ENCODE peak calls at places on chromosomes 5 and 9, in four cellular contexts. O is stimulated activated CD4-positive, alpha-beta T cell treated with anti-CD3 and anti-CD28 coated beads, Interleukin-15, amount 100 ng/mL, for 1 hour; V is fibroblast of lung; E is foreskin fibroblast. S is an unnamed sample.
A peak's percentile ranks its signal among the peaks of the same experiment; 100 is the strongest.

GRCh38 chr9:34513567-34514214 is 9.1 kb downstream of the ENHO start:
- DNase-seq in V (no peak), O (no peak), E (no peak), S (no peak)

GRCh38 chr5:74179183-74179582 is 461.3 kb downstream of the ENC1 start:
- DNase-seq in O (no peak), V (peak; percentile 92), E (peak; percentile 88), S (no peak)

GRCh38 chr9:76634356-76635054 is 129.7 kb upstream of the PCA3 start:
- DNase-seq in O (no peak), E (peak; percentile 68), V (peak; percentile 79), S (peak; percentile 63)

GRCh38 chr5:156824800-156825199 is 25.3 kb upstream of the PPP1R2B start:
- DNase-seq in O (no peak), V (peak; percentile 53), E (peak; percentile 31), S (no peak)

GRCh38 chr5:140634103-140634502 is 1.1 kb upstream of the CD14 start:
- DNase-seq in O (no peak), V (no peak), E (no peak), S (no peak)

GRCh38 chr9:100575765-100576368 is 2.0 kb upstream of the CAVIN4 start:
- DNase-seq in E (peak; percentile 78), O (no peak), V (peak; percentile 52), S (no peak)

GRCh38 chr5:19859020-19859419 is 129.0 kb downstream of the CDH18 start:
- DNase-seq in O (no peak), V (no peak), E (no peak), S (no peak)

GRCh38 chr5:159441441-159441840 is 111.2 kb upstream of the IL12B start:
- DNase-seq in O (no peak), V (no peak), E (no peak), S (peak; percentile 33)

GRCh38 chr9:130263601-130264413 is 1.8 kb upstream of the HMCN2 start:
- DNase-seq in E (peak; percentile 17), V (no peak), O (no peak), S (no peak)

GRCh38 chr9:14219865-14220655 is 93.9 kb downstream of the NFIB start:
- DNase-seq in O (no peak), E (no peak), V (no peak), S (no peak)

GRCh38 chr5:65832603-65833228 is 93.7 kb upstream of the ERBIN start:
- DNase-seq in E (no peak), O (no peak), V (no peak), S (no peak)

GRCh38 chr9:133772581-133772980 is 34.4 kb upstream of the SARDH start:
- DNase-seq in O (no peak), E (no peak), V (no peak), S (no peak)

GRCh38 chr9:130498298-130498917 is 53.6 kb downstream of the ASS1 start:
- DNase-seq in O (no peak), V (no peak), E (peak; percentile 62), S (no peak)

GRCh38 chr5:90878549-90879196 is 320.1 kb downstream of the ADGRV1 start:
- DNase-seq in O (no peak), E (peak; percentile 46), V (peak; percentile 68), S (no peak)

GRCh38 chr9:130240410-130241197 is 25.0 kb upstream of the HMCN2 start:
- DNase-seq in O (no peak), E (peak; percentile 81), V (peak; percentile 72), S (peak; percentile 37)

GRCh38 chr9:111975709-111976108 is 79.1 kb downstream of the UGCG start:
- DNase-seq in E (peak; percentile 43), V (no peak), O (no peak), S (peak; percentile 37)

GRCh38 chr9:88013607-88014006 is 39.3 kb upstream of the CDK20 start:
- DNase-seq in E (no peak), V (no peak), O (no peak), S (no peak)

S was measured in MM.1S.